ENCODE peak calls at places on chromosomes 16 and 17, in six cellular contexts. One of them, this sample, is unnamed.
A peak's percentile ranks its signal among the peaks of the same experiment; 100 is the strongest.

GRCh38 chr16:47634126-47634525 is 173.0 kb downstream of the PHKB start:
- DNase-seq in brain microvascular endothelial cell: no peak
- DNase-seq in cardiac muscle cell: no peak
- DNase-seq in fibroblast of mammary gland: no peak
- DNase-seq in RWPE1: no peak
- DNase-seq in cardiac fibroblast: no peak
- DNase-seq in this sample: no peak

GRCh38 chr16:3028716-3029319 is 5.0 kb downstream of the THOC6 start:
- DNase-seq in brain microvascular endothelial cell: no peak
- DNase-seq in cardiac muscle cell: no peak
- DNase-seq in fibroblast of mammary gland: no peak
- DNase-seq in RWPE1: no peak
- DNase-seq in cardiac fibroblast: no peak
- DNase-seq in this sample: no peak

GRCh38 chr16:8370374-8371015 is 219.8 kb downstream of the TMEM114 start:
- DNase-seq in brain microvascular endothelial cell: no peak
- DNase-seq in cardiac muscle cell: no peak
- DNase-seq in fibroblast of mammary gland: peak; percentile 44
- DNase-seq in RWPE1: peak; percentile 30
- DNase-seq in cardiac fibroblast: peak; percentile 45
- DNase-seq in this sample: no peak

GRCh38 chr16:81647527-81647926 is 131.6 kb upstream of the PLCG2 start:
- DNase-seq in brain microvascular endothelial cell: peak; percentile 59
- DNase-seq in cardiac muscle cell: no peak
- DNase-seq in fibroblast of mammary gland: peak; percentile 83
- DNase-seq in RWPE1: peak; percentile 84
- DNase-seq in cardiac fibroblast: peak; percentile 62
- DNase-seq in this sample: no peak

GRCh38 chr16:2836646-2837508 is 6.8 kb downstream of the ZG16B start:
- DNase-seq in brain microvascular endothelial cell: no peak
- DNase-seq in cardiac muscle cell: no peak
- DNase-seq in fibroblast of mammary gland: no peak
- DNase-seq in RWPE1: no peak
- DNase-seq in cardiac fibroblast: no peak
- DNase-seq in this sample: no peak

GRCh38 chr17:4588391-4588790 is 4.1 kb downstream of the SMTNL2 start:
- DNase-seq in brain microvascular endothelial cell: no peak
- DNase-seq in cardiac muscle cell: no peak
- DNase-seq in fibroblast of mammary gland: no peak
- DNase-seq in RWPE1: no peak
- DNase-seq in cardiac fibroblast: no peak
- DNase-seq in this sample: no peak

GRCh38 chr17:4591529-4591928 is 7.2 kb downstream of the SMTNL2 start:
- DNase-seq in brain microvascular endothelial cell: peak; percentile 23
- DNase-seq in cardiac muscle cell: no peak
- DNase-seq in fibroblast of mammary gland: peak; percentile 49
- DNase-seq in RWPE1: peak; percentile 25
- DNase-seq in cardiac fibroblast: peak; percentile 27
- DNase-seq in this sample: no peak

GRCh38 chr16:30949655-30950515 is 1.0 kb downstream of the ORAI3 start:
- DNase-seq in brain microvascular endothelial cell: peak; percentile 46
- DNase-seq in cardiac muscle cell: peak; percentile 66
- DNase-seq in fibroblast of mammary gland: peak; percentile 91
- DNase-seq in RWPE1: peak; percentile 88
- DNase-seq in cardiac fibroblast: peak; percentile 93
- DNase-seq in this sample: peak; percentile 70

GRCh38 chr17:12790806-12791148 is 1.5 kb downstream of the ARHGAP44 start:
- DNase-seq in brain microvascular endothelial cell: no peak
- DNase-seq in cardiac muscle cell: no peak
- DNase-seq in fibroblast of mammary gland: no peak
- DNase-seq in RWPE1: no peak
- DNase-seq in cardiac fibroblast: no peak
- DNase-seq in this sample: no peak

GRCh38 chr17:82489851-82490511 is 29.6 kb upstream of the FOXK2 start:
- DNase-seq in brain microvascular endothelial cell: no peak
- DNase-seq in cardiac muscle cell: no peak
- DNase-seq in fibroblast of mammary gland: no peak
- DNase-seq in RWPE1: no peak
- DNase-seq in cardiac fibroblast: no peak
- DNase-seq in this sample: no peak

GRCh38 chr16:48126801-48127644 is 28.8 kb downstream of the ABCC12 start:
- DNase-seq in brain microvascular endothelial cell: peak; percentile 95
- DNase-seq in cardiac muscle cell: peak; percentile 5
- DNase-seq in fibroblast of mammary gland: peak; percentile 98
- DNase-seq in RWPE1: peak; percentile 64
- DNase-seq in cardiac fibroblast: peak; percentile 88
- DNase-seq in this sample: no peak

GRCh38 chr17:55086635-55087058 is 118.1 kb downstream of the STXBP4 start:
- DNase-seq in brain microvascular endothelial cell: peak; percentile 69
- DNase-seq in cardiac muscle cell: no peak
- DNase-seq in fibroblast of mammary gland: peak; percentile 89
- DNase-seq in RWPE1: no peak
- DNase-seq in cardiac fibroblast: peak; percentile 90
- DNase-seq in this sample: no peak

GRCh38 chr16:31008154-31008950 is 2.1 kb downstream of the STX1B start:
- DNase-seq in brain microvascular endothelial cell: peak; percentile 78
- DNase-seq in cardiac muscle cell: no peak
- DNase-seq in fibroblast of mammary gland: peak; percentile 70
- DNase-seq in RWPE1: no peak
- DNase-seq in cardiac fibroblast: peak; percentile 61
- DNase-seq in this sample: no peak

GRCh38 chr17:67606471-67606870 is 111.3 kb upstream of the NOL11 start:
- DNase-seq in brain microvascular endothelial cell: peak; percentile 75
- DNase-seq in cardiac muscle cell: no peak
- DNase-seq in fibroblast of mammary gland: no peak
- DNase-seq in RWPE1: no peak
- DNase-seq in cardiac fibroblast: peak; percentile 21
- DNase-seq in this sample: no peak

GRCh38 chr17:3959295-3959899 is 4.8 kb downstream of the ATP2A3 start:
- DNase-seq in brain microvascular endothelial cell: peak; percentile 61
- DNase-seq in cardiac muscle cell: no peak
- DNase-seq in fibroblast of mammary gland: peak; percentile 65
- DNase-seq in RWPE1: peak; percentile 51
- DNase-seq in cardiac fibroblast: peak; percentile 69
- DNase-seq in this sample: no peak

GRCh38 chr16:50856991-50857390 is 115.1 kb downstream of the CYLD start:
- DNase-seq in brain microvascular endothelial cell: no peak
- DNase-seq in cardiac muscle cell: no peak
- DNase-seq in fibroblast of mammary gland: no peak
- DNase-seq in RWPE1: no peak
- DNase-seq in cardiac fibroblast: no peak
- DNase-seq in this sample: no peak

GRCh38 chr16:79363484-79363883 is 237.1 kb downstream of the MAF start:
- DNase-seq in brain microvascular endothelial cell: no peak
- DNase-seq in cardiac muscle cell: no peak
- DNase-seq in fibroblast of mammary gland: no peak
- DNase-seq in RWPE1: no peak
- DNase-seq in cardiac fibroblast: no peak
- DNase-seq in this sample: no peak

GRCh38 chr17:42937712-42938596 is 26.3 kb downstream of the AARSD1 start:
- DNase-seq in brain microvascular endothelial cell: peak; percentile 56
- DNase-seq in cardiac muscle cell: peak; percentile 73
- DNase-seq in fibroblast of mammary gland: peak; percentile 66
- DNase-seq in RWPE1: peak; percentile 57
- DNase-seq in cardiac fibroblast: peak; percentile 78
- DNase-seq in this sample: peak; percentile 56

GRCh38 chr17:65143899-65144590 is 6.9 kb downstream of the RGS9 start:
- DNase-seq in brain microvascular endothelial cell: no peak
- DNase-seq in cardiac muscle cell: no peak
- DNase-seq in fibroblast of mammary gland: no peak
- DNase-seq in RWPE1: no peak
- DNase-seq in cardiac fibroblast: no peak
- DNase-seq in this sample: no peak

GRCh38 chr16:86924537-86924936 is 346.2 kb downstream of the FOXL1 start:
- DNase-seq in brain microvascular endothelial cell: peak; percentile 76
- DNase-seq in cardiac muscle cell: no peak
- DNase-seq in fibroblast of mammary gland: peak; percentile 97
- DNase-seq in RWPE1: no peak
- DNase-seq in cardiac fibroblast: peak; percentile 94
- DNase-seq in this sample: no peak

GRCh38 chr16:73170587-73170986 is 122.7 kb upstream of the ZFHX3 start:
- DNase-seq in brain microvascular endothelial cell: no peak
- DNase-seq in cardiac muscle cell: no peak
- DNase-seq in fibroblast of mammary gland: no peak
- DNase-seq in RWPE1: no peak
- DNase-seq in cardiac fibroblast: no peak
- DNase-seq in this sample: no peak

GRCh38 chr17:55294042-55294751 is 29.4 kb downstream of the HLF start:
- DNase-seq in brain microvascular endothelial cell: no peak
- DNase-seq in cardiac muscle cell: no peak
- DNase-seq in fibroblast of mammary gland: no peak
- DNase-seq in RWPE1: no peak
- DNase-seq in cardiac fibroblast: no peak
- DNase-seq in this sample: no peak

GRCh38 chr16:28321700-28322411 is 29.5 kb downstream of the SBK1 start:
- DNase-seq in brain microvascular endothelial cell: peak; percentile 14
- DNase-seq in cardiac muscle cell: peak; percentile 31
- DNase-seq in fibroblast of mammary gland: peak; percentile 8
- DNase-seq in RWPE1: peak; percentile 34
- DNase-seq in cardiac fibroblast: peak; percentile 43
- DNase-seq in this sample: peak; percentile 75

GRCh38 chr17:76388966-76389888 is 4.8 kb downstream of the SPHK1 start:
- DNase-seq in brain microvascular endothelial cell: no peak
- DNase-seq in cardiac muscle cell: no peak
- DNase-seq in fibroblast of mammary gland: peak; percentile 52
- DNase-seq in RWPE1: no peak
- DNase-seq in cardiac fibroblast: peak; percentile 53
- DNase-seq in this sample: no peak
- TF ChIP-seq CTCF in brain microvascular endothelial cell: peak; percentile 46
- TF ChIP-seq CTCF in cardiac muscle cell: no peak
- TF ChIP-seq CTCF in fibroblast of mammary gland: peak; percentile 5
- TF ChIP-seq CTCF in RWPE1: no peak
- TF ChIP-seq CTCF in cardiac fibroblast: peak; percentile 29
- TF ChIP-seq CTCF in this sample: no peak

GRCh38 chr17:77727216-77727615 is 231.3 kb upstream of the TNRC6C start:
- DNase-seq in brain microvascular endothelial cell: no peak
- DNase-seq in cardiac muscle cell: no peak
- DNase-seq in fibroblast of mammary gland: no peak
- DNase-seq in RWPE1: no peak
- DNase-seq in cardiac fibroblast: no peak
- DNase-seq in this sample: no peak

GRCh38 chr17:77726549-77726957 is 231.9 kb upstream of the TNRC6C start:
- DNase-seq in brain microvascular endothelial cell: no peak
- DNase-seq in cardiac muscle cell: no peak
- DNase-seq in fibroblast of mammary gland: no peak
- DNase-seq in RWPE1: no peak
- DNase-seq in cardiac fibroblast: no peak
- DNase-seq in this sample: no peak

GRCh38 chr17:77728871-77729270 is 229.6 kb upstream of the TNRC6C start:
- DNase-seq in brain microvascular endothelial cell: no peak
- DNase-seq in cardiac muscle cell: no peak
- DNase-seq in fibroblast of mammary gland: no peak
- DNase-seq in RWPE1: no peak
- DNase-seq in cardiac fibroblast: no peak
- DNase-seq in this sample: no peak

GRCh38 chr17:77729587-77729986 is 228.9 kb upstream of the TNRC6C start:
- DNase-seq in brain microvascular endothelial cell: no peak
- DNase-seq in cardiac muscle cell: no peak
- DNase-seq in fibroblast of mammary gland: no peak
- DNase-seq in RWPE1: no peak
- DNase-seq in cardiac fibroblast: no peak
- DNase-seq in this sample: no peak

DNA sequence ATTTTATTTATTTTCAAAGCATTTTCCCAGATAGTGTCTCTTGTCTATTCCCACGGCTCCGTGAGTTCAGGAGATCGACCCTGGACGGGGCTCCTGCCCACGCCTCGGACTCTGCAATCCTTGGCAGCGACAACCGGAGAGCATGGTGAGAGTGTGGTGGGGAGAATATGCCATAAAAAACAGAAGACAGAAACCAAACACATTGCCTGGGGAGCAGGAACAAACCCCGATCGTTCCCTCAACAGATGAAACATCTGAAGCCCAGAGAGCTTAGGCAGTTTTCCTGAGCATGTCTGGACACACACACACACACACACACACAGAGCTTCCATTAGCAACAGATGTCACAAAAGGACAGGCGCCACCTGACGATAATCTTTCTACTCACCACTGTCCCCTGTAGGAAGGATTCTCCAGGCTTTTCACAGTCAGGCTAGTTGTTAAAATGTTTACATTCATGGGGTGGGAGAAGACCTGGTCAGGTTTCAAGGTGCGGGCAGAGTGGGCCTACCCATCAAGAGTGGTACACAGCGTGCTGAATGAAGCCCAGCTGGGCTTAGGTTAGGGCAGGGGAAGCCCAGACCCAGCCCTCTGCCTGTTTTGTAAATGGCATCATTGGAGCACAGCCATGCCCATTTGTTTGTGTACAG is 230.4 kb upstream of the TNRC6C start:
- DNase-seq in brain microvascular endothelial cell: peak; percentile 6
- DNase-seq in cardiac muscle cell: no peak
- DNase-seq in fibroblast of mammary gland: peak; percentile 52
- DNase-seq in RWPE1: no peak
- DNase-seq in cardiac fibroblast: peak; percentile 14
- DNase-seq in this sample: no peak
- TF ChIP-seq CTCF in brain microvascular endothelial cell: peak; percentile 17
- TF ChIP-seq CTCF in cardiac muscle cell: peak; percentile 4
- TF ChIP-seq CTCF in fibroblast of mammary gland: peak; percentile 26
- TF ChIP-seq CTCF in RWPE1: no peak
- TF ChIP-seq CTCF in cardiac fibroblast: peak; percentile 18
- TF ChIP-seq CTCF in this sample: no peak

DNA sequence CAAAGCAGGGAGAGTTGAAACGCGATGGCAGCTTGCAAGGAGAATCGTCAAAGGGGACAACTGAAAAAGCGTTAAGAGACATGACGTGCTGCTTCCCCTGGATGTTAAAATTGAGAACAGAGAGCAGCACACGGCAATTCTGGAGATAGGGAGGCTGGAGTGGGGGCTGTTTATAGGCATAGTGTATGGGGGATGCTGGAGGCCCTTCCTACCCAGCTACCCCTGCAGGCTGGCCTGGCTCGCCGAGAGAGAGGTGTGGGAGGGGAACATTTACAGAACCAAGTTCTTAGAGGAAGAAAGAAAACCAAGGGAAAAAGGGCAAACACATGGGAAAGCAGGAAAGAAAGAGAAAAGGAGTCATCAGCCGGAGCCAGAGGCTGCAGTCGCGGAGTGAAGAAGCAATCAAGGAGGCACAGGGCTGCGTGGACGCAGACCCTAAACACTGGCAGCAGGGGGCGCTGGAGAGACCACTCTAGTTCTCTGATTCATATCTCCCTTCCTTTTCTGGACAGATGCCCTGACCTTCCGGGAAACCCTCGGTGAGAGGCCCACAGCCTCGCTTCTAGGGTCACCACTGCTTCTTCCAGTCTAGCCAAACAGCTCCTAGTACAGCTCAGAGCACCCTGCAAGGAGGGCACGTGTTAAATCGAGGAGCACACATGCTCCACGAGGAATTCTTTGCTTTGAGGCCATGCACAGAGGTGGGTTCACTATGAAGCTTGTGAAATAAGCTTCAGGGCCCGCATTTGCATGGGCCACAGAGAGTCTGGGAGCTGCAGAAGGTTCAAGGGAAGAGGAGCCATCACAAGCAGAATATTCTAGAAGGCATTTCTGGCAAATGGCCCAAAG is 55.6 kb downstream of the MYH13 start:
- DNase-seq in brain microvascular endothelial cell: peak; percentile 10
- DNase-seq in cardiac muscle cell: peak; percentile 64
- DNase-seq in fibroblast of mammary gland: peak; percentile 85
- DNase-seq in RWPE1: no peak
- DNase-seq in cardiac fibroblast: peak; percentile 69
- DNase-seq in this sample: peak; percentile 70
- TF ChIP-seq CTCF in brain microvascular endothelial cell: peak; percentile 41
- TF ChIP-seq CTCF in cardiac muscle cell: peak; percentile 71
- TF ChIP-seq CTCF in fibroblast of mammary gland: peak; percentile 82
- TF ChIP-seq CTCF in RWPE1: no peak
- TF ChIP-seq CTCF in cardiac fibroblast: peak; percentile 68
- TF ChIP-seq CTCF in this sample: peak; percentile 48

GRCh38 chr17:72717676-72718075 is 374.8 kb downstream of the SLC39A11 start:
- DNase-seq in brain microvascular endothelial cell: no peak
- DNase-seq in cardiac muscle cell: no peak
- DNase-seq in fibroblast of mammary gland: no peak
- DNase-seq in RWPE1: no peak
- DNase-seq in cardiac fibroblast: no peak
- DNase-seq in this sample: no peak
- TF ChIP-seq CTCF in brain microvascular endothelial cell: no peak
- TF ChIP-seq CTCF in cardiac muscle cell: no peak
- TF ChIP-seq CTCF in fibroblast of mammary gland: no peak
- TF ChIP-seq CTCF in RWPE1: no peak
- TF ChIP-seq CTCF in cardiac fibroblast: no peak
- TF ChIP-seq CTCF in this sample: no peak